ENCODE peak calls at places on chromosomes 1 and 21, in seven cellular contexts. X is A549, C is pancreas, G is fibroblast of mammary gland, T is endothelial cell, R is astrocyte of the spinal cord, Y is body of pancreas. N is an unnamed sample.

GRCh38 chr21:7952648-7953047 is 2568.7 kb upstream of the TPTE start:
- DNase-seq in X (no peak), T (no peak), G (no peak), Y (no peak), R (no peak), C (no peak), N (no peak)

GRCh38 chr1:34867421-34867820 is 7.9 kb upstream of the SMIM12 start:
- DNase-seq in X (no peak), G (no peak), T (no peak), Y (peak), R (no peak), C (no peak), N (no peak)

GRCh38 chr1:54122131-54122751 is 30.6 kb downstream of the CDCP2 start:
- DNase-seq in G (no peak), C (no peak), T (no peak), R (no peak), X (no peak), Y (no peak), N (no peak)

GRCh38 chr21:45041351-45041805 is 33.0 kb upstream of the ADARB1 start:
- DNase-seq in R (peak), C (no peak), Y (peak), G (peak), T (no peak), X (no peak), N (no peak)

GRCh38 chr1:29684141-29684540 is 447.8 kb downstream of the PTPRU start:
- DNase-seq in T (no peak), G (no peak), C (no peak), X (no peak), R (no peak), Y (no peak), N (no peak)

GRCh38 chr1:100360790-100361232 is 8.5 kb downstream of the CDC14A start:
- DNase-seq in R (peak), X (no peak), G (peak), T (no peak), C (no peak), Y (no peak), N (no peak)

GRCh38 chr1:16418823-16419425 is 18.3 kb downstream of the SPATA21 start:
- DNase-seq in T (no peak), G (peak), Y (no peak), X (no peak), C (no peak), R (no peak), N (no peak)

GRCh38 chr1:50332941-50333594 is 90.2 kb downstream of the DMRTA2 start:
- DNase-seq in X (peak), Y (peak), R (peak), G (peak), T (peak), C (peak), N (peak)

GRCh38 chr1:213538251-213538650 is 449.5 kb upstream of the PROX1 start:
- DNase-seq in Y (no peak), X (no peak), T (no peak), C (no peak), R (no peak), G (no peak), N (no peak)

GRCh38 chr1:17229379-17229778 is 19.5 kb upstream of the PADI3 start:
- DNase-seq in R (no peak), T (no peak), G (no peak), X (no peak), Y (no peak), C (no peak), N (peak)

GRCh38 chr1:230140221-230141001 is 73.4 kb downstream of the GALNT2 start:
- DNase-seq in R (peak), G (peak), T (peak), C (no peak), Y (peak), X (no peak), N (no peak)

GRCh38 chr1:6100801-6101783 is 55.4 kb downstream of the KCNAB2 start:
- DNase-seq in C (peak), T (no peak), X (no peak), Y (no peak), R (no peak), G (no peak), N (no peak)

GRCh38 chr1:6101826-6102225 is 56.1 kb downstream of the KCNAB2 start:
- DNase-seq in G (no peak), C (peak), R (no peak), T (no peak), Y (no peak), X (no peak), N (no peak)

GRCh38 chr1:6099297-6099696 is 53.6 kb downstream of the KCNAB2 start:
- DNase-seq in Y (no peak), G (no peak), X (no peak), T (no peak), R (no peak), C (peak), N (no peak)

GRCh38 chr1:6098303-6099215 is 52.9 kb downstream of the KCNAB2 start:
- DNase-seq in G (peak), C (peak), X (no peak), Y (peak), T (no peak), R (peak), N (no peak)

GRCh38 chr1:6099787-6100765 is 54.4 kb downstream of the KCNAB2 start:
- DNase-seq in T (no peak), C (peak), R (no peak), X (no peak), G (no peak), Y (no peak), N (peak)
- TF ChIP-seq CTCF in T (no peak), C (no peak), R (peak), X (no peak), G (no peak), Y (no peak), N (no peak)

GRCh38 chr1:171222961-171223360 is 25.3 kb upstream of the FMO1 start:
- DNase-seq in Y (no peak), C (no peak), T (no peak), G (peak), R (peak), X (no peak), N (no peak)

GRCh38 chr1:171221665-171222591 is 26.4 kb upstream of the FMO1 start:
- DNase-seq in R (peak), T (no peak), Y (no peak), G (no peak), C (no peak), X (no peak), N (no peak)

GRCh38 chr1:171226757-171227370 is 21.4 kb upstream of the FMO1 start:
- DNase-seq in C (no peak), Y (peak), G (peak), T (peak), X (peak), R (peak), N (peak)
- TF ChIP-seq CTCF in C (peak), Y (peak), G (peak), T (peak), X (peak), R (peak), N (peak)

GRCh38 chr1:59107916-59108315 is 189.0 kb upstream of the FGGY start:
- DNase-seq in R (no peak), G (no peak), Y (no peak), T (no peak), C (no peak), X (no peak), N (no peak)
- TF ChIP-seq CTCF in R (no peak), G (no peak), Y (no peak), T (no peak), C (no peak), X (no peak), N (no peak)

GRCh38 chr1:116861137-116861536 is 48.6 kb upstream of the PTGFRN start:
- DNase-seq in G (no peak), Y (no peak), X (no peak), R (no peak), T (no peak), C (no peak), N (no peak)
- TF ChIP-seq CTCF in G (no peak), Y (no peak), X (no peak), R (no peak), T (no peak), C (no peak), N (no peak)

GRCh38 chr1:82318265-82318664 is 517.5 kb downstream of the ADGRL2 start:
- DNase-seq in T (no peak), G (peak), R (no peak), X (no peak), C (no peak), Y (no peak), N (no peak)
- TF ChIP-seq CTCF in T (no peak), G (no peak), R (no peak), X (no peak), C (no peak), Y (no peak), N (no peak)

GRCh38 chr1:223714421-223714724 is 2.0 kb downstream of the CAPN2 start:
- DNase-seq in T (no peak), G (no peak), C (no peak), Y (no peak), R (no peak), X (no peak), N (no peak)

GRCh38 chr1:223716302-223716862 is 4.0 kb downstream of the CAPN2 start:
- DNase-seq in T (no peak), X (no peak), Y (no peak), C (no peak), G (no peak), R (no peak), N (no peak)

GRCh38 chr1:223713546-223714420 is 1.4 kb downstream of the CAPN2 start:
- DNase-seq in Y (no peak), X (no peak), R (no peak), G (no peak), C (no peak), T (no peak), N (no peak)

GRCh38 chr1:223715710-223716103 is 3.4 kb downstream of the CAPN2 start:
- DNase-seq in X (no peak), G (no peak), R (no peak), C (no peak), T (no peak), Y (no peak), N (no peak)

GRCh38 chr1:223714849-223715709 is 2.7 kb downstream of the CAPN2 start:
- DNase-seq in Y (no peak), X (no peak), G (peak), R (peak), T (peak), C (no peak), N (peak)
- TF ChIP-seq CTCF in Y (no peak), X (no peak), G (no peak), R (peak), T (no peak), C (no peak), N (no peak)

GRCh38 chr1:184141481-184141880 is 90.0 kb downstream of the TSEN15 start:
- DNase-seq in R (no peak), G (no peak), C (no peak), Y (no peak), X (no peak), T (no peak), N (no peak)

GRCh38 chr1:184146202-184146601 is 94.7 kb downstream of the TSEN15 start:
- DNase-seq in X (no peak), T (no peak), C (no peak), R (no peak), Y (no peak), G (no peak), N (no peak)

GRCh38 chr1:184145083-184145482 is 93.6 kb downstream of the TSEN15 start:
- DNase-seq in C (no peak), G (no peak), X (no peak), T (no peak), R (no peak), Y (no peak), N (no peak)

DNA sequence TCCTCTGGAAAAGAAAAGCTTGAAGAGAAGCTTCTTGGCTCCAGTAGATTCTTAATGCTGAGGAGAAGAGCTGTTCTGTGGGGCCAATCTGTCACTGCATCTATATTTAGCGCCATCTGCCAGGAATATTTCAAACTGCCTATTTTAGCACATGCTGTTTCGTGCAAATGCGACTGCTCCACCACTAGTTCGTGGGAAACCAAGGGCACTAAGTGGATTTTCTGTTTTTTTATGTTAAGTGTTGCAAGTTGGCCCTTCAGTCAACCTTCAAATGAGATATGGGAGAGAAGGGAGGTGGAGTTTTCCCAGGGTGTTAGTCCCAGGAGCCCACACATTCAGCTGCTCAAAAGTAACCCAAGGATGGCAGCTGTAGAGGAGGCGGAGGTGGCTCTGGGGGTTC is 91.9 kb downstream of the TSEN15 start:
- DNase-seq in C (no peak), Y (no peak), R (no peak), G (peak), X (no peak), T (no peak), N (no peak)
- TF ChIP-seq CTCF in C (no peak), Y (no peak), R (no peak), G (no peak), X (peak), T (no peak), N (no peak)

GRCh38 chr1:4594286-4594991 is 60.0 kb upstream of the AJAP1 start:
- DNase-seq in R (no peak), C (no peak), T (no peak), G (no peak), Y (peak), X (no peak), N (no peak)
- TF ChIP-seq CTCF in R (no peak), C (no peak), T (no peak), G (no peak), Y (peak), X (peak), N (no peak)

GRCh38 chr1:231691618-231692259 is 65.1 kb downstream of the DISC1 start:
- DNase-seq in G (peak), Y (no peak), T (peak), X (peak), R (peak), C (no peak), N (peak)
- TF ChIP-seq CTCF in G (peak), Y (peak), T (peak), X (peak), R (peak), C (peak), N (peak)

GRCh38 chr1:181588631-181589030 is 105.3 kb downstream of the CACNA1E start:
- DNase-seq in R (no peak), T (no peak), X (no peak), Y (no peak), G (no peak), C (no peak), N (no peak)

GRCh38 chr1:181587870-181588438 is 104.6 kb downstream of the CACNA1E start:
- DNase-seq in G (no peak), Y (no peak), X (peak), R (no peak), C (no peak), T (peak), N (no peak)

GRCh38 chr1:181583598-181583997 is 100.3 kb downstream of the CACNA1E start:
- DNase-seq in G (no peak), T (no peak), R (no peak), X (no peak), C (no peak), Y (peak), N (peak)
- TF ChIP-seq CTCF in G (no peak), T (peak), R (no peak), X (no peak), C (peak), Y (peak), N (no peak)

N was measured in Calu3.